ENCODE peak calls at places on chromosomes 4 and X, in five cellular contexts. O is IMR-90, X is suprapubic skin, M is body of pancreas, Y is sigmoid colon. H is an unnamed sample. For H3K4me1, the result is how much of the 10 kb centered on the place peaks cover.

GRCh38 chr4:183264614-183265013 is 55.5 kb downstream of the CLDN22 start:
- DNase-seq in O (peak), X (no peak), M (no peak), Y (no peak), H (no peak)

GRCh38 chr4:123397276-123398150 is 918 bp downstream of the SPRY1 start:
- DNase-seq in O (peak), X (peak), M (peak), Y (peak), H (peak)

GRCh38 chr4:187128971-187129370 is 405.3 kb upstream of the FAT1 start:
- DNase-seq in O (peak), X (no peak), M (no peak), Y (no peak), H (no peak)

GRCh38 chr4:107283587-107284559 is 247.8 kb upstream of the DKK2 start:
- DNase-seq in O (peak), X (no peak), M (no peak), Y (no peak), H (no peak)

GRCh38 chrX:107714196-107714811 is 61.3 kb downstream of the TSC22D3 start:
- DNase-seq in O (no peak), X (peak), M (no peak), Y (no peak), H (no peak)

GRCh38 chr4:113447695-113448265 is 313.8 kb downstream of the CAMK2D start:
- DNase-seq in O (no peak), X (no peak), M (no peak), Y (no peak), H (peak)

GRCh38 chr4:107930821-107931774 is at the start of gene CYP2U1:
- DNase-seq in O (peak), X (peak), M (peak), Y (peak), H (peak)

GRCh38 chr4:163109967-163110366 is 56.7 kb downstream of the NAF1 start:
- DNase-seq in O (no peak), X (no peak), M (no peak), Y (no peak), H (no peak)

GRCh38 chr4:38075370-38076152 is 115.4 kb downstream of the PTTG2 start:
- DNase-seq in O (peak), X (no peak), M (no peak), Y (no peak), H (no peak)

GRCh38 chr4:161249779-161250440 is 913.9 kb downstream of the FSTL5 start:
- DNase-seq in O (no peak), X (no peak), M (no peak), Y (no peak), H (no peak)

GRCh38 chr4:5710962-5711478 is at the start of gene EVC:
- DNase-seq in O (peak), X (peak), M (peak), Y (peak), H (peak)

GRCh38 chrX:136473663-136474062 is 14.1 kb upstream of the BRS3 start:
- DNase-seq in O (no peak), X (no peak), M (no peak), Y (no peak), H (no peak)

GRCh38 chrX:5870238-5870637 is 358.4 kb downstream of the NLGN4X start:
- DNase-seq in O (no peak), X (no peak), M (no peak), Y (no peak), H (peak)

GRCh38 chr4:76987153-76987562 is 37.6 kb downstream of the SEPTIN11 start:
- DNase-seq in O (peak), X (no peak), M (peak), Y (peak), H (no peak)

GRCh38 chrX:12138366-12139313 is at the start of gene FRMPD4:
- DNase-seq in O (peak), X (no peak), M (no peak), Y (peak), H (no peak)

GRCh38 chr4:164937576-164938270 is 39.7 kb downstream of the TRIM61 start:
- DNase-seq in O (peak), X (no peak), M (no peak), Y (no peak), H (peak)

GRCh38 chr4:59904331-59904730 is 1295.8 kb upstream of the ADGRL3 start:
- DNase-seq in O (no peak), X (no peak), M (no peak), Y (no peak), H (no peak)

GRCh38 chrX:133638285-133638684 is 223.0 kb upstream of the GPC4 start:
- DNase-seq in O (no peak), X (no peak), M (peak), Y (no peak), H (no peak)

GRCh38 chr4:92825186-92825715 is 521.5 kb downstream of the GRID2 start:
- DNase-seq in O (no peak), X (no peak), M (no peak), Y (no peak), H (no peak)

GRCh38 chrX:76148011-76148665 is 24.7 kb upstream of the PBDC1 start:
- DNase-seq in O (peak), X (no peak), M (peak), Y (no peak), H (no peak)

GRCh38 chrX:10233173-10233572 is 76.4 kb downstream of the CLCN4 start:
- DNase-seq in O (peak), X (no peak), M (no peak), Y (no peak), H (no peak)

GRCh38 chrX:118644378-118644777 is 83.0 kb upstream of the IL13RA1 start:
- DNase-seq in O (peak), X (no peak), M (no peak), Y (no peak), H (no peak)

GRCh38 chr4:52991452-52991851 is 129.3 kb downstream of the RASL11B start:
- DNase-seq in O (no peak), X (no peak), M (no peak), Y (no peak), H (no peak)
- H3K4me1 ChIP-seq in O (under half), X (under half), M (under half), Y (under half), H (under half)

DNA sequence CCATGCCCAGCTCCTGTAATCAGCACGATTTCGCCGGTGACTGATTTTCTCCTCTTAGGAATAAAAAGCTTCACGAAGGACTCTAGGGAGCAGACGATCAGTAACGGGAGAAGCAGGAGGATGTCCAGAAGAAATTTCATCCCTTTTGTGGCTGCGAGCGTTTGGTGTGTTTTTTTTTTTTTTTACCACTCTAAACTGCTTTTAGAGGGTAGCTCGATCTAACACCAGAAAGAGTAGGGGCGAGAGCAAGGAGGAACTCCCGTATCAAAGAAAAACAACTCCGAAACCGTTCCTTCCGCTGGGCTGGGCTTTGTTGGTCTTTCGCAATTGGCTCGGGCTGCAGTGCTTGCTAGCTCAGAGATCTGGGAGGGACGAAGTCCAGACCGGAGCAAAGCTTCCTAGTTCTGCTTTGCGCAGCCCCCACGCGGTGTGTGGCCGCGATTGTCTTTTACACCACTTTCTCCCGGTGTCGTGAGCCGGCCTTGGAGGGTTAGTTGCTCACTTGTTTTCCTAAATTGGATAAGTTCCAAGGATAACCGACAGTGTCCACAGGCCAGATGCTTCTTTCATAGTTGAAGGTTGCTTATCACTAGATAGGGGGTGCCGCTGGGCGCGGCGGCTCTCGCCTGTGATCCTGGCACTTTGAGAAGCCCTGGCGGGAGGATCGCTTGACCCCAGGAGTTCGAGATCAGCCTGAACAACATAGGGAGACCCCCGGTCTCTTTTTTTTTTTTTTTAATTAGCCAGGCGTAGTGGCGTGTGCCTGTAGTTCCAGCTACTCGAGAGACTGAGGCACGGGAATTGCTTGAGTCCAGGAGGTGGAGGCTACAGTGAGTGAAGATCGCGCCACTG is at the start of gene HSD17B11:
- DNase-seq in O (peak), X (peak), M (peak), Y (peak), H (peak)
- TF ChIP-seq POLR2A in O (no peak), X (peak), M (peak), Y (peak), H (peak)

GRCh38 chrX:110259065-110259559 is 58.8 kb downstream of the AMMECR1 start:
- DNase-seq in O (no peak), X (no peak), M (no peak), Y (no peak), H (no peak)
- H3K4me1 ChIP-seq in O (under half), X (under half), M (under half), Y (under half), H (under half)

DNA sequence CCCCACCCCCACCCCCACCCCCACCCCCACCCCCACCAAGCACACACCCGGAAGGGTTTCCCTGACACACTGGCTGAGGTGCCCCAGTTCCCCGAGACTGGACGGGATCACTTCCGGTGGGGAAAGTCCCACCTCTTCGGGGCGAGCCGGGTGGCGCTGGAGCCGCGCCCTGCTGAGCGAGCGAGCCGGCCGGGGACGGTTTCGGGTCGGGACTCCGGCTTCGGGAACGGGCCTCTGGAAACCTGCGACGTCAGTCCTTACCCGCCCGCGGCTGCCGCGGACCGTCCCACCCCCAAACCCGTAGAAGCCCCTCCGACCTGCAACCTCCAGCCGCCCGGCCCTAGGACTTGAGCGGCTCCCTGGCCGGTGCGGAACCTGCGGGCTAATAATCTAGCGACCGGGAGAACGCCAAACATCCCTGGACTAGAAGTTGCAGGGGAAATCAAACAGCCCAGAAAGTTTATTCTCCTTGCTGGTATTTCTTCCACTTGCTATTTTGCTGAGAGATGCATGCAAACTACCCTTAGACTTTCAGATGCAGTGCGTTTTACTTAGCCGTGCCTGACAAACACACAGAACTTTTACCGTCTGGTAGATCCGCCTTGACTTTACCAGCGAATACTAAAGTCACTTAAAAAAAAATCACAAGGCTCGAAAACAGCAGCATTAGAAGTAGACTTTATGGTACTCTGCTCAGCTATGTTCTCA is 993 bp downstream of the RAP2C start:
- DNase-seq in O (peak), X (peak), M (peak), Y (peak), H (peak)
- TF ChIP-seq POLR2A in O (peak), X (peak), M (peak), Y (peak), H (peak)

DNA sequence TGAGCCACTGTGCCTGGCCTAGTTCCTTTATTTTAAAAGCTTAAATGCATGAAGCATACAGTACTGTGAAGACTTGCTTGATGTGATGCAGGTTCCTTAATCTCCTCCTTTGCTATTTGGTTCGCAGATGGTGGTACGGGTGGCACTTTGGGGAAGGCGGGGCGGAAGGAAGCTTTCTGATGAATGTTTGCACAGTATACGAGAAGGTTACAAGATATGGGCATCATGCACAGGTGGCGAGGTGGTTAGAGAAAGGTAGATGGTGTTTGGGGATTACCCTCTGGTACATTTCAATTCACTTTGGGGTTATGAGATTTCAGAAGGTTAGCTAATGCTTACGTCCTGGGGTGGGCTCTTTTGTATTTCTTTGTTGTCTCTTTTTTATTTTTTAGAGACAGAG is 17.2 kb downstream of the RHOH start:
- DNase-seq in O (no peak), X (no peak), M (no peak), Y (no peak), H (no peak)
- H3K4me1 ChIP-seq in O (under half), X (under half), M (under half), Y (under half), H (under half)